ENCODE peak calls at places on chromosomes 3 and 15, in ten cellular contexts. One of them, this sample, is unnamed.

GRCh38 chr3:180804871-180805430 is 107.5 kb upstream of the FXR1 start:
- DNase-seq in naive thymus-derived CD8-positive, alpha-beta T cell: no peak
- DNase-seq in CD8-positive, alpha-beta T cell: no peak
- DNase-seq in AG10803: peak
- DNase-seq in GM19239: no peak
- DNase-seq in progenitor cell of endocrine pancreas: no peak
- DNase-seq in endothelial cell: peak
- DNase-seq in SK-N-SH: no peak
- DNase-seq in stimulated activated CD8-positive, alpha-beta memory T cell treated with anti-CD3 and anti-CD28 coated beads, Interleukin-2, amount 100 ng/mL, for 48 hours: no peak
- DNase-seq in GM03348: peak
- DNase-seq in this sample: peak

GRCh38 chr3:28575100-28575747 is 226.6 kb upstream of the AZI2 start:
- DNase-seq in progenitor cell of endocrine pancreas: peak
- DNase-seq in SK-N-SH: peak
- DNase-seq in GM19239: no peak
- DNase-seq in stimulated activated CD8-positive, alpha-beta memory T cell treated with anti-CD3 and anti-CD28 coated beads, Interleukin-2, amount 100 ng/mL, for 48 hours: no peak
- DNase-seq in AG10803: no peak
- DNase-seq in CD8-positive, alpha-beta T cell: no peak
- DNase-seq in GM03348: peak
- DNase-seq in naive thymus-derived CD8-positive, alpha-beta T cell: no peak
- DNase-seq in endothelial cell: peak
- DNase-seq in this sample: no peak

GRCh38 chr3:68876112-68876713 is 56.1 kb downstream of the TAFA4 start:
- DNase-seq in endothelial cell: peak
- DNase-seq in AG10803: peak
- DNase-seq in progenitor cell of endocrine pancreas: no peak
- DNase-seq in naive thymus-derived CD8-positive, alpha-beta T cell: peak
- DNase-seq in stimulated activated CD8-positive, alpha-beta memory T cell treated with anti-CD3 and anti-CD28 coated beads, Interleukin-2, amount 100 ng/mL, for 48 hours: no peak
- DNase-seq in SK-N-SH: peak
- DNase-seq in GM19239: peak
- DNase-seq in GM03348: peak
- DNase-seq in CD8-positive, alpha-beta T cell: peak
- DNase-seq in this sample: peak

GRCh38 chr3:172562881-172563835 is 39.9 kb upstream of the TNFSF10 start:
- DNase-seq in naive thymus-derived CD8-positive, alpha-beta T cell: no peak
- DNase-seq in GM19239: no peak
- DNase-seq in stimulated activated CD8-positive, alpha-beta memory T cell treated with anti-CD3 and anti-CD28 coated beads, Interleukin-2, amount 100 ng/mL, for 48 hours: no peak
- DNase-seq in GM03348: peak
- DNase-seq in progenitor cell of endocrine pancreas: no peak
- DNase-seq in AG10803: peak
- DNase-seq in SK-N-SH: no peak
- DNase-seq in endothelial cell: peak
- DNase-seq in CD8-positive, alpha-beta T cell: no peak
- DNase-seq in this sample: peak

GRCh38 chr3:130658666-130659065 is 88.0 kb downstream of the PIK3R4 start:
- DNase-seq in progenitor cell of endocrine pancreas: no peak
- DNase-seq in naive thymus-derived CD8-positive, alpha-beta T cell: no peak
- DNase-seq in endothelial cell: no peak
- DNase-seq in AG10803: peak
- DNase-seq in CD8-positive, alpha-beta T cell: no peak
- DNase-seq in GM19239: no peak
- DNase-seq in GM03348: peak
- DNase-seq in SK-N-SH: no peak
- DNase-seq in stimulated activated CD8-positive, alpha-beta memory T cell treated with anti-CD3 and anti-CD28 coated beads, Interleukin-2, amount 100 ng/mL, for 48 hours: no peak
- DNase-seq in this sample: peak

GRCh38 chr15:94294556-94294955 is 63.2 kb downstream of the MCTP2 start:
- DNase-seq in stimulated activated CD8-positive, alpha-beta memory T cell treated with anti-CD3 and anti-CD28 coated beads, Interleukin-2, amount 100 ng/mL, for 48 hours: no peak
- DNase-seq in naive thymus-derived CD8-positive, alpha-beta T cell: no peak
- DNase-seq in CD8-positive, alpha-beta T cell: no peak
- DNase-seq in GM19239: no peak
- DNase-seq in endothelial cell: no peak
- DNase-seq in AG10803: peak
- DNase-seq in progenitor cell of endocrine pancreas: no peak
- DNase-seq in GM03348: no peak
- DNase-seq in SK-N-SH: no peak
- DNase-seq in this sample: peak

GRCh38 chr3:185409957-185410356 is 47.0 kb downstream of the MAP3K13 start:
- DNase-seq in progenitor cell of endocrine pancreas: no peak
- DNase-seq in GM19239: no peak
- DNase-seq in SK-N-SH: no peak
- DNase-seq in GM03348: no peak
- DNase-seq in endothelial cell: no peak
- DNase-seq in CD8-positive, alpha-beta T cell: no peak
- DNase-seq in stimulated activated CD8-positive, alpha-beta memory T cell treated with anti-CD3 and anti-CD28 coated beads, Interleukin-2, amount 100 ng/mL, for 48 hours: no peak
- DNase-seq in AG10803: no peak
- DNase-seq in naive thymus-derived CD8-positive, alpha-beta T cell: no peak
- DNase-seq in this sample: no peak

GRCh38 chr3:126354776-126355175 is 2.4 kb downstream of the KLF15 start:
- DNase-seq in stimulated activated CD8-positive, alpha-beta memory T cell treated with anti-CD3 and anti-CD28 coated beads, Interleukin-2, amount 100 ng/mL, for 48 hours: no peak
- DNase-seq in CD8-positive, alpha-beta T cell: no peak
- DNase-seq in AG10803: no peak
- DNase-seq in progenitor cell of endocrine pancreas: no peak
- DNase-seq in endothelial cell: no peak
- DNase-seq in naive thymus-derived CD8-positive, alpha-beta T cell: no peak
- DNase-seq in GM19239: no peak
- DNase-seq in GM03348: no peak
- DNase-seq in SK-N-SH: no peak
- DNase-seq in this sample: no peak

GRCh38 chr3:111862974-111863373 is 3.9 kb downstream of the PHLDB2 start:
- DNase-seq in naive thymus-derived CD8-positive, alpha-beta T cell: no peak
- DNase-seq in CD8-positive, alpha-beta T cell: no peak
- DNase-seq in GM03348: no peak
- DNase-seq in stimulated activated CD8-positive, alpha-beta memory T cell treated with anti-CD3 and anti-CD28 coated beads, Interleukin-2, amount 100 ng/mL, for 48 hours: no peak
- DNase-seq in AG10803: no peak
- DNase-seq in endothelial cell: no peak
- DNase-seq in SK-N-SH: no peak
- DNase-seq in progenitor cell of endocrine pancreas: no peak
- DNase-seq in GM19239: no peak
- DNase-seq in this sample: no peak

GRCh38 chr3:179323197-179323901 is 518 bp downstream of the ZNF639 start:
- DNase-seq in GM19239: no peak
- DNase-seq in progenitor cell of endocrine pancreas: peak
- DNase-seq in SK-N-SH: peak
- DNase-seq in naive thymus-derived CD8-positive, alpha-beta T cell: peak
- DNase-seq in CD8-positive, alpha-beta T cell: peak
- DNase-seq in GM03348: peak
- DNase-seq in stimulated activated CD8-positive, alpha-beta memory T cell treated with anti-CD3 and anti-CD28 coated beads, Interleukin-2, amount 100 ng/mL, for 48 hours: peak
- DNase-seq in endothelial cell: peak
- DNase-seq in AG10803: peak
- DNase-seq in this sample: peak

GRCh38 chr3:159486580-159486979 is 502.1 kb upstream of the IL12A start:
- DNase-seq in progenitor cell of endocrine pancreas: no peak
- DNase-seq in endothelial cell: peak
- DNase-seq in CD8-positive, alpha-beta T cell: no peak
- DNase-seq in naive thymus-derived CD8-positive, alpha-beta T cell: no peak
- DNase-seq in GM03348: no peak
- DNase-seq in AG10803: no peak
- DNase-seq in SK-N-SH: no peak
- DNase-seq in GM19239: no peak
- DNase-seq in stimulated activated CD8-positive, alpha-beta memory T cell treated with anti-CD3 and anti-CD28 coated beads, Interleukin-2, amount 100 ng/mL, for 48 hours: no peak
- DNase-seq in this sample: peak

GRCh38 chr3:134460965-134461364 is 24.8 kb downstream of the ANAPC13 start:
- DNase-seq in AG10803: peak
- DNase-seq in CD8-positive, alpha-beta T cell: no peak
- DNase-seq in stimulated activated CD8-positive, alpha-beta memory T cell treated with anti-CD3 and anti-CD28 coated beads, Interleukin-2, amount 100 ng/mL, for 48 hours: no peak
- DNase-seq in progenitor cell of endocrine pancreas: no peak
- DNase-seq in SK-N-SH: no peak
- DNase-seq in endothelial cell: no peak
- DNase-seq in naive thymus-derived CD8-positive, alpha-beta T cell: no peak
- DNase-seq in GM03348: peak
- DNase-seq in GM19239: no peak
- DNase-seq in this sample: peak

GRCh38 chr15:63244976-63245645 is 32.3 kb upstream of the APH1B start:
- DNase-seq in GM03348: no peak
- DNase-seq in naive thymus-derived CD8-positive, alpha-beta T cell: peak
- DNase-seq in SK-N-SH: no peak
- DNase-seq in AG10803: no peak
- DNase-seq in CD8-positive, alpha-beta T cell: no peak
- DNase-seq in stimulated activated CD8-positive, alpha-beta memory T cell treated with anti-CD3 and anti-CD28 coated beads, Interleukin-2, amount 100 ng/mL, for 48 hours: no peak
- DNase-seq in GM19239: no peak
- DNase-seq in progenitor cell of endocrine pancreas: no peak
- DNase-seq in endothelial cell: no peak
- DNase-seq in this sample: no peak

GRCh38 chr3:11288786-11289637 is 16.8 kb downstream of the ATG7 start:
- DNase-seq in GM19239: no peak
- DNase-seq in SK-N-SH: no peak
- DNase-seq in GM03348: peak
- DNase-seq in AG10803: peak
- DNase-seq in CD8-positive, alpha-beta T cell: no peak
- DNase-seq in progenitor cell of endocrine pancreas: no peak
- DNase-seq in naive thymus-derived CD8-positive, alpha-beta T cell: peak
- DNase-seq in stimulated activated CD8-positive, alpha-beta memory T cell treated with anti-CD3 and anti-CD28 coated beads, Interleukin-2, amount 100 ng/mL, for 48 hours: no peak
- DNase-seq in endothelial cell: no peak
- DNase-seq in this sample: peak

GRCh38 chr3:16245613-16246012 is 19.1 kb downstream of the DPH3 start:
- DNase-seq in GM19239: no peak
- DNase-seq in AG10803: no peak
- DNase-seq in progenitor cell of endocrine pancreas: no peak
- DNase-seq in CD8-positive, alpha-beta T cell: no peak
- DNase-seq in endothelial cell: no peak
- DNase-seq in GM03348: no peak
- DNase-seq in naive thymus-derived CD8-positive, alpha-beta T cell: no peak
- DNase-seq in SK-N-SH: no peak
- DNase-seq in stimulated activated CD8-positive, alpha-beta memory T cell treated with anti-CD3 and anti-CD28 coated beads, Interleukin-2, amount 100 ng/mL, for 48 hours: no peak
- DNase-seq in this sample: no peak

GRCh38 chr15:68626283-68626682 is 47.5 kb downstream of the CORO2B start:
- DNase-seq in GM19239: no peak
- DNase-seq in progenitor cell of endocrine pancreas: no peak
- DNase-seq in AG10803: no peak
- DNase-seq in GM03348: no peak
- DNase-seq in SK-N-SH: no peak
- DNase-seq in CD8-positive, alpha-beta T cell: no peak
- DNase-seq in stimulated activated CD8-positive, alpha-beta memory T cell treated with anti-CD3 and anti-CD28 coated beads, Interleukin-2, amount 100 ng/mL, for 48 hours: no peak
- DNase-seq in endothelial cell: no peak
- DNase-seq in naive thymus-derived CD8-positive, alpha-beta T cell: no peak
- DNase-seq in this sample: no peak

GRCh38 chr3:119647177-119647576 is 13.2 kb downstream of the POPDC2 start:
- DNase-seq in CD8-positive, alpha-beta T cell: no peak
- DNase-seq in GM19239: no peak
- DNase-seq in AG10803: no peak
- DNase-seq in SK-N-SH: no peak
- DNase-seq in endothelial cell: no peak
- DNase-seq in stimulated activated CD8-positive, alpha-beta memory T cell treated with anti-CD3 and anti-CD28 coated beads, Interleukin-2, amount 100 ng/mL, for 48 hours: no peak
- DNase-seq in GM03348: no peak
- DNase-seq in progenitor cell of endocrine pancreas: no peak
- DNase-seq in naive thymus-derived CD8-positive, alpha-beta T cell: no peak
- DNase-seq in this sample: no peak

GRCh38 chr3:123552095-123552714 is 32.6 kb downstream of the HACD2 start:
- DNase-seq in SK-N-SH: peak
- DNase-seq in AG10803: peak
- DNase-seq in stimulated activated CD8-positive, alpha-beta memory T cell treated with anti-CD3 and anti-CD28 coated beads, Interleukin-2, amount 100 ng/mL, for 48 hours: no peak
- DNase-seq in GM19239: no peak
- DNase-seq in progenitor cell of endocrine pancreas: no peak
- DNase-seq in endothelial cell: no peak
- DNase-seq in naive thymus-derived CD8-positive, alpha-beta T cell: no peak
- DNase-seq in GM03348: peak
- DNase-seq in CD8-positive, alpha-beta T cell: no peak
- DNase-seq in this sample: peak

GRCh38 chr3:52270252-52270754 is 8.1 kb downstream of the WDR82 start:
- DNase-seq in GM03348: no peak
- DNase-seq in stimulated activated CD8-positive, alpha-beta memory T cell treated with anti-CD3 and anti-CD28 coated beads, Interleukin-2, amount 100 ng/mL, for 48 hours: no peak
- DNase-seq in progenitor cell of endocrine pancreas: no peak
- DNase-seq in naive thymus-derived CD8-positive, alpha-beta T cell: no peak
- DNase-seq in CD8-positive, alpha-beta T cell: no peak
- DNase-seq in endothelial cell: no peak
- DNase-seq in AG10803: peak
- DNase-seq in SK-N-SH: no peak
- DNase-seq in GM19239: no peak
- DNase-seq in this sample: peak

This sample was measured in EH.